ENCODE peak calls at places on chromosomes 3 and 15, in seven cellular contexts. One of them, this sample, is unnamed.
A peak's percentile ranks its signal among the peaks of the same experiment; 100 is the strongest.

GRCh38 chr3:61646360-61646759 is 85.0 kb downstream of the PTPRG start:
- DNase-seq in hepatocyte: no peak
- DNase-seq in A549: no peak
- DNase-seq in HCT116: no peak
- DNase-seq in BE2C: no peak
- DNase-seq in kidney epithelial cell: no peak
- DNase-seq in brain microvascular endothelial cell: no peak
- DNase-seq in this sample: no peak

GRCh38 chr3:114502204-114502603 is 208.4 kb downstream of the TIGIT start:
- DNase-seq in A549: no peak
- DNase-seq in kidney epithelial cell: no peak
- DNase-seq in HCT116: no peak
- DNase-seq in BE2C: no peak
- DNase-seq in brain microvascular endothelial cell: no peak
- DNase-seq in hepatocyte: no peak
- DNase-seq in this sample: no peak

GRCh38 chr15:29141206-29141907 is 128.3 kb downstream of the NSMCE3 start:
- DNase-seq in kidney epithelial cell: no peak
- DNase-seq in brain microvascular endothelial cell: no peak
- DNase-seq in HCT116: no peak
- DNase-seq in BE2C: no peak
- DNase-seq in A549: no peak
- DNase-seq in hepatocyte: no peak
- DNase-seq in this sample: no peak

GRCh38 chr3:112132554-112132953 is 494 bp downstream of the GCSAM start:
- DNase-seq in A549: no peak
- DNase-seq in kidney epithelial cell: no peak
- DNase-seq in HCT116: no peak
- DNase-seq in hepatocyte: no peak
- DNase-seq in BE2C: no peak
- DNase-seq in brain microvascular endothelial cell: no peak
- DNase-seq in this sample: no peak

GRCh38 chr3:179454887-179455286 is 3.6 kb upstream of the GNB4 start:
- DNase-seq in BE2C: no peak
- DNase-seq in kidney epithelial cell: no peak
- DNase-seq in HCT116: no peak
- DNase-seq in A549: no peak
- DNase-seq in brain microvascular endothelial cell: peak; percentile 22
- DNase-seq in hepatocyte: no peak
- DNase-seq in this sample: no peak

GRCh38 chr3:189995129-189995528 is 125.6 kb downstream of the P3H2 start:
- DNase-seq in A549: no peak
- DNase-seq in HCT116: no peak
- DNase-seq in brain microvascular endothelial cell: peak; percentile 68
- DNase-seq in kidney epithelial cell: no peak
- DNase-seq in hepatocyte: no peak
- DNase-seq in BE2C: no peak
- DNase-seq in this sample: peak; percentile 48

GRCh38 chr3:149375164-149375823 is 2.2 kb downstream of the TM4SF1 start:
- DNase-seq in brain microvascular endothelial cell: peak; percentile 45
- DNase-seq in hepatocyte: no peak
- DNase-seq in A549: no peak
- DNase-seq in BE2C: no peak
- DNase-seq in HCT116: no peak
- DNase-seq in kidney epithelial cell: no peak
- DNase-seq in this sample: no peak

GRCh38 chr3:46874430-46874829 is 3.1 kb upstream of the PTH1R start:
- DNase-seq in brain microvascular endothelial cell: no peak
- DNase-seq in kidney epithelial cell: no peak
- DNase-seq in hepatocyte: peak; percentile 55
- DNase-seq in A549: no peak
- DNase-seq in HCT116: no peak
- DNase-seq in BE2C: no peak
- DNase-seq in this sample: peak; percentile 14

GRCh38 chr3:194797555-194797954 is 111.9 kb downstream of the FAM43A start:
- DNase-seq in brain microvascular endothelial cell: no peak
- DNase-seq in kidney epithelial cell: no peak
- DNase-seq in A549: no peak
- DNase-seq in hepatocyte: no peak
- DNase-seq in BE2C: no peak
- DNase-seq in HCT116: no peak
- DNase-seq in this sample: no peak

DNA sequence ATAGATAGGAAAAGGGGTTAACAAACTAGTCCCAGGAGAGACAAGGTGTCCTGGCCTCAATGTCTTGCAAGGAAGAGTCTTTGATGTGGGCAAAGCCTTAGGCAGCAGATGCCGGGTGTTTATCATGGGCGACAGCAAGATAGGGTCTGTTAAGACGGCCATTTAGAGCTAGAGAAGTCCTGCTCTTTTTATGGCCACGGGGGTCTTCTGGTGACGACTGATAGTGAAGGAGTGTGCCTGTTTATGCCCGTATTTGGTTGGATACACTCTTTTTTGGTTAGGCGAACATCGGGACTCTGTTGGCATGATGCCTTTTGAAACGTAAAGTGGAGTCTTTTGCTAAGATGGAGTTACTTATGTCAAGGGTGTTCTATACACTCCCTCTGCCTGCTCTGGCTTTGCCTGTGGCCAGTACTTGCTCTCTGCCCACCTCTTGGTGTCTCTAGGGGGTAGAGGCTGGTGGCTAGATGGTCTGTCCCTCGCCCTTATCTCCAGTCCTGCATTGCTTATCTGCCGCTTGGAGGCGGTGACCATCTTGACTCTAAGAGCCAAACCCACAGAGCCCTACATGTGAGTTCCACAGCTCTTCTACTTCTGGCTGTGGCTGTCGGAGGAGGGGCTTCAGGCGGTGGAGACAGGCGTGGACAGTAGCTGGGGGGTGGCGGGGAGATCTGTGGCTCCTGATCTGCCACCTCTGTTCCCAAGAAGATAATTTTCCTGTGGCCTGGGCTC is 55.8 kb upstream of the ZBTB38 start:
- DNase-seq in A549: no peak
- DNase-seq in kidney epithelial cell: no peak
- DNase-seq in brain microvascular endothelial cell: no peak
- DNase-seq in hepatocyte: no peak
- DNase-seq in BE2C: no peak
- DNase-seq in HCT116: no peak
- DNase-seq in this sample: no peak
- H3K4me3 ChIP-seq in A549: peak overlapping the region; percentile 83
- H3K4me3 ChIP-seq in kidney epithelial cell: no peak overlapping the region
- H3K4me3 ChIP-seq in brain microvascular endothelial cell: no peak overlapping the region
- H3K4me3 ChIP-seq in hepatocyte: peak overlapping the region; percentile 27
- H3K4me3 ChIP-seq in BE2C: peak overlapping the region; percentile 41
- H3K4me3 ChIP-seq in HCT116: peak overlapping the region; percentile 78
- H3K4me3 ChIP-seq in this sample: peak overlapping the region; percentile 93

DNA sequence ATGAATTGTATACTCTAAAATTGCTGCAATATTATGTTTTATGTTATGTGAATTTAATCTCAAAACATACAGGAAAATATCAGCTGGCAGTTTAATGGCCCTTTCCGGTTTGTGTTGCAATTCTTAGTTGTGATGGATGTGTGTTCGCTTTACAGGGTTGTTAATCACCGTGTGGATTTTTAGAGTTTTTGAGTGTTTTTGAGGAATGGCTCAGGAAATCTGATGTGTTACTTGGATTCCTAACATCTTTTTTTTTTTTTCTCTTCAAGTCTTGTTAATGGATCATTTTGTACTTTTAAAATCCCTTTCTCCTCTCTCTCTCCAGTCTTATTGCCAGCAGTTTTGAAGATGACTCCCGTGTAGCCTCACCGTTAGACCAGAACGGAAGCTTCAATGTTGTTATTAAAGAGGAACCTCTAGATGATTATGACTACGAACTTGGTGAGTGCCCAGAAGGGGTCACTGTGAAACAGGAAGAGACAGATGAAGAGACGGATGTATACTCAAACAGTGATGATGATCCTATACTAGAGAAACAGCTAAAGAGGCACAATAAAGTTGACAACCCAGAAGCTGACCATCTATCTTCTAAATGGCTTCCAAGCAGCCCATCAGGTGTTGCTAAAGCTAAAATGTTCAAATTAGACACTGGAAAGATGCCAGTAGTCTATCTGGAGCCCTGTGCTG is 35.7 kb downstream of the MGA start:
- DNase-seq in kidney epithelial cell: no peak
- DNase-seq in HCT116: peak; percentile 24
- DNase-seq in brain microvascular endothelial cell: peak; percentile 53
- DNase-seq in hepatocyte: peak; percentile 35
- DNase-seq in BE2C: peak; percentile 36
- DNase-seq in A549: peak; percentile 8
- DNase-seq in this sample: peak; percentile 80
- TF ChIP-seq CTCF in kidney epithelial cell: peak; percentile 16
- TF ChIP-seq CTCF in HCT116: peak; percentile 52
- TF ChIP-seq CTCF in brain microvascular endothelial cell: peak; percentile 60
- TF ChIP-seq CTCF in hepatocyte: peak; percentile 34
- TF ChIP-seq CTCF in BE2C: peak; percentile 64
- TF ChIP-seq CTCF in A549: peak; percentile 34
- TF ChIP-seq CTCF in this sample: peak; percentile 53

GRCh38 chr3:143771258-143771657 is 77.0 kb downstream of the SLC9A9 start:
- DNase-seq in kidney epithelial cell: no peak
- DNase-seq in BE2C: no peak
- DNase-seq in hepatocyte: no peak
- DNase-seq in HCT116: no peak
- DNase-seq in brain microvascular endothelial cell: no peak
- DNase-seq in A549: no peak
- DNase-seq in this sample: no peak

GRCh38 chr3:143769663-143770062 is 78.6 kb downstream of the SLC9A9 start:
- DNase-seq in HCT116: no peak
- DNase-seq in hepatocyte: peak; percentile 22
- DNase-seq in brain microvascular endothelial cell: peak; percentile 86
- DNase-seq in BE2C: no peak
- DNase-seq in A549: no peak
- DNase-seq in kidney epithelial cell: no peak
- DNase-seq in this sample: peak; percentile 74

GRCh38 chr3:143771939-143772338 is 76.3 kb downstream of the SLC9A9 start:
- DNase-seq in BE2C: no peak
- DNase-seq in kidney epithelial cell: no peak
- DNase-seq in A549: no peak
- DNase-seq in brain microvascular endothelial cell: no peak
- DNase-seq in hepatocyte: no peak
- DNase-seq in HCT116: no peak
- DNase-seq in this sample: no peak

GRCh38 chr3:143775401-143775970 is 72.8 kb downstream of the SLC9A9 start:
- DNase-seq in hepatocyte: peak; percentile 57
- DNase-seq in A549: peak; percentile 65
- DNase-seq in HCT116: peak; percentile 21
- DNase-seq in brain microvascular endothelial cell: peak; percentile 9
- DNase-seq in kidney epithelial cell: peak; percentile 4
- DNase-seq in BE2C: no peak
- DNase-seq in this sample: peak; percentile 37
- H3K4me3 ChIP-seq in hepatocyte: no peak overlapping the region
- H3K4me3 ChIP-seq in A549: no peak overlapping the region
- H3K4me3 ChIP-seq in HCT116: no peak overlapping the region
- H3K4me3 ChIP-seq in brain microvascular endothelial cell: no peak overlapping the region
- H3K4me3 ChIP-seq in kidney epithelial cell: no peak overlapping the region
- H3K4me3 ChIP-seq in BE2C: no peak overlapping the region
- H3K4me3 ChIP-seq in this sample: no peak overlapping the region

GRCh38 chr15:101153801-101154656 is 97.8 kb downstream of the CHSY1 start:
- DNase-seq in HCT116: no peak
- DNase-seq in BE2C: no peak
- DNase-seq in A549: no peak
- DNase-seq in kidney epithelial cell: no peak
- DNase-seq in hepatocyte: no peak
- DNase-seq in brain microvascular endothelial cell: no peak
- DNase-seq in this sample: no peak

GRCh38 chr15:101149864-101150722 is 101.8 kb downstream of the CHSY1 start:
- DNase-seq in A549: no peak
- DNase-seq in hepatocyte: no peak
- DNase-seq in BE2C: no peak
- DNase-seq in kidney epithelial cell: no peak
- DNase-seq in brain microvascular endothelial cell: no peak
- DNase-seq in HCT116: no peak
- DNase-seq in this sample: no peak

GRCh38 chr15:101150723-101151040 is 101.2 kb downstream of the CHSY1 start:
- DNase-seq in A549: no peak
- DNase-seq in BE2C: no peak
- DNase-seq in HCT116: no peak
- DNase-seq in kidney epithelial cell: no peak
- DNase-seq in hepatocyte: no peak
- DNase-seq in brain microvascular endothelial cell: no peak
- DNase-seq in this sample: no peak

GRCh38 chr15:101151286-101151685 is 100.6 kb downstream of the CHSY1 start:
- DNase-seq in A549: no peak
- DNase-seq in brain microvascular endothelial cell: no peak
- DNase-seq in HCT116: no peak
- DNase-seq in hepatocyte: no peak
- DNase-seq in BE2C: no peak
- DNase-seq in kidney epithelial cell: no peak
- DNase-seq in this sample: no peak

GRCh38 chr15:101152914-101153313 is 98.9 kb downstream of the CHSY1 start:
- DNase-seq in brain microvascular endothelial cell: no peak
- DNase-seq in BE2C: no peak
- DNase-seq in A549: peak; percentile 48
- DNase-seq in HCT116: no peak
- DNase-seq in kidney epithelial cell: no peak
- DNase-seq in hepatocyte: no peak
- DNase-seq in this sample: no peak
- TF ChIP-seq CTCF in brain microvascular endothelial cell: peak; percentile 66
- TF ChIP-seq CTCF in BE2C: peak; percentile 56
- TF ChIP-seq CTCF in A549: peak; percentile 14
- TF ChIP-seq CTCF in HCT116: peak; percentile 61
- TF ChIP-seq CTCF in kidney epithelial cell: peak; percentile 15
- TF ChIP-seq CTCF in hepatocyte: no peak
- TF ChIP-seq CTCF in this sample: peak; percentile 47

GRCh38 chr15:26455828-26456227 is 317.0 kb downstream of the GABRB3 start:
- DNase-seq in A549: no peak
- DNase-seq in kidney epithelial cell: no peak
- DNase-seq in brain microvascular endothelial cell: no peak
- DNase-seq in BE2C: no peak
- DNase-seq in HCT116: no peak
- DNase-seq in hepatocyte: no peak
- DNase-seq in this sample: no peak
- H3K4me3 ChIP-seq in A549: no peak overlapping the region
- H3K4me3 ChIP-seq in kidney epithelial cell: no peak overlapping the region
- H3K4me3 ChIP-seq in brain microvascular endothelial cell: no peak overlapping the region
- H3K4me3 ChIP-seq in BE2C: no peak overlapping the region
- H3K4me3 ChIP-seq in HCT116: no peak overlapping the region
- H3K4me3 ChIP-seq in hepatocyte: no peak overlapping the region
- H3K4me3 ChIP-seq in this sample: no peak overlapping the region

DNA sequence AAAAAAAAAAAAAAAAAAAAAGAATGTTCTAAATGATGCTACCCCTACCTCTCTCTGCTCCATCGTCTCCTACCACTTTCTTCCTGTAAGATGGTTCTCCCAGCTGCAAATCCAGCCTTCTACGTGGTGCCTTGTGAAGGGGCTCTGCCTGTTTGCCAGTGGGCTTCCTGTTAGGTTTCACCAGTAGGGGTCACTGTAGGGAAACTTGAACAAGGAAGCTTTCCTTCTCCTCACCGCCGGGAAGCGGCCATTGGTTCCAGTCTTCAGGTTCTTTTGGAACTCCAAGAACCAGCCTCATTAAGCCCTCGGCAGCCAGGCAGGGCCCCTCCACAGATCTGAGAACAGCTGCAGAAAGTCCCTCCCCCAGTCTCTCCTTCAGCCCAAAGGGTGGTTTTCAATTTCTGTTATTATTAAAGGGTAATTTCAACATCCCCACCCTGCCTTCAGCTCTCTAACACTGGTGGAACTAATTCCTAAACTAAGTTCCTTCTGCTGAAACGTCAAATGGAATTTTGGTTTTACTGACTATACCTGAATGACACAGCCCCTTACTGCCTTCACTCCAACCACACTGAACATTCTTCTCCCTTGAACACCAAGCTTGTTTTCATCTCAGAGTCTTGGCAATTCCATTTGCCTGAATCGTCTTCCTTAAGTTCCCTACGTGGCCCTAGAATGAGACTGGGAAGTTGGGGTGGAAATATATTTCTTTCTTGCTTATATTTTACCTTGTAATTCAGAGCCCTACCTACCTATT is 13.5 kb downstream of the MCCC1 start:
- DNase-seq in A549: no peak
- DNase-seq in kidney epithelial cell: no peak
- DNase-seq in brain microvascular endothelial cell: peak; percentile 11
- DNase-seq in hepatocyte: peak; percentile 19
- DNase-seq in HCT116: no peak
- DNase-seq in BE2C: peak; percentile 53
- DNase-seq in this sample: no peak
- TF ChIP-seq CTCF in A549: peak; percentile 24
- TF ChIP-seq CTCF in kidney epithelial cell: peak; percentile 45
- TF ChIP-seq CTCF in brain microvascular endothelial cell: peak; percentile 70
- TF ChIP-seq CTCF in hepatocyte: peak; percentile 24
- TF ChIP-seq CTCF in HCT116: peak; percentile 65
- TF ChIP-seq CTCF in BE2C: peak; percentile 79
- TF ChIP-seq CTCF in this sample: peak; percentile 50

This sample was measured in fibroblast of villous mesenchyme.